ENCODE peak calls at places on chromosomes 4 and X, in five cellular contexts. M, O, L, T and W are unnamed samples.

GRCh38 chr4:80192252-80192866 is 4.9 kb upstream of the PRDM8 start:
- DNase-seq in M (no peak), O (no peak), L (no peak), T (no peak), W (no peak)

GRCh38 chr4:3384771-3385701 is 56.7 kb upstream of the HGFAC start:
- DNase-seq in M (no peak), O (peak), L (no peak), T (peak), W (peak)

GRCh38 chr4:139085141-139085540 is 69.6 kb downstream of the NOCT start:
- DNase-seq in M (no peak), O (no peak), L (no peak), T (no peak), W (no peak)

GRCh38 chr4:158121203-158121586 is 51.6 kb downstream of the GASK1B start:
- DNase-seq in M (no peak), O (no peak), L (peak), T (no peak), W (no peak)

GRCh38 chr4:94577136-94577535 is 125.4 kb downstream of the PDLIM5 start:
- DNase-seq in M (no peak), O (peak), L (peak), T (no peak), W (no peak)

GRCh38 chrX:39261446-39262147 is 460.3 kb downstream of the MID1IP1 start:
- DNase-seq in M (no peak), O (no peak), L (no peak), T (no peak), W (no peak)

GRCh38 chrX:65932173-65933084 is 107.5 kb downstream of the VSIG4 start:
- DNase-seq in M (no peak), O (no peak), L (no peak), T (no peak), W (peak)

GRCh38 chrX:115268421-115268820 is 21.1 kb upstream of the LUZP4 start:
- DNase-seq in M (no peak), O (no peak), L (no peak), T (no peak), W (no peak)

GRCh38 chr4:101022151-101023024 is 324.9 kb downstream of the PPP3CA start:
- DNase-seq in M (no peak), O (no peak), L (no peak), T (no peak), W (no peak)

GRCh38 chrX:101237041-101237440 is 17.5 kb downstream of the DRP2 start:
- DNase-seq in M (no peak), O (no peak), L (no peak), T (no peak), W (no peak)

GRCh38 chr4:146076081-146076480 is 99.4 kb upstream of the LSM6 start:
- DNase-seq in M (no peak), O (no peak), L (no peak), T (no peak), W (no peak)

GRCh38 chr4:154634058-154634457 is 21.6 kb upstream of the FGG start:
- DNase-seq in M (no peak), O (no peak), L (no peak), T (no peak), W (no peak)

GRCh38 chrX:44480591-44480990 is 62.1 kb downstream of the FUNDC1 start:
- DNase-seq in M (no peak), O (peak), L (no peak), T (no peak), W (no peak)

GRCh38 chr4:41712413-41712812 is 36.1 kb downstream of the PHOX2B start:
- DNase-seq in M (no peak), O (no peak), L (no peak), T (no peak), W (no peak)

GRCh38 chrX:39854772-39855747 is 242.7 kb downstream of the BCOR start:
- DNase-seq in M (no peak), O (no peak), L (no peak), T (no peak), W (no peak)

GRCh38 chr4:112514079-112514448 is 1.9 kb downstream of the NEUROG2 start:
- DNase-seq in M (no peak), O (no peak), L (no peak), T (no peak), W (no peak)

GRCh38 chrX:19955306-19955705 is 35.6 kb downstream of the BCLAF3 start:
- DNase-seq in M (no peak), O (no peak), L (no peak), T (no peak), W (no peak)

GRCh38 chr4:126777649-126778048 is 855.1 kb upstream of the INTU start:
- DNase-seq in M (no peak), O (no peak), L (no peak), T (no peak), W (no peak)

GRCh38 chrX:129748265-129748664 is 9.5 kb downstream of the XPNPEP2 start:
- DNase-seq in M (no peak), O (no peak), L (no peak), T (no peak), W (no peak)

GRCh38 chrX:34300871-34301270 is 168.8 kb upstream of the FAM47A start:
- DNase-seq in M (no peak), O (peak), L (no peak), T (no peak), W (no peak)

GRCh38 chrX:639151-639550 is 8.6 kb downstream of the SHOX start:
- DNase-seq in M (no peak), O (no peak), L (no peak), T (no peak), W (no peak)

GRCh38 chr4:24475756-24476155 is 108.6 kb downstream of the DHX15 start:
- DNase-seq in M (no peak), O (no peak), L (no peak), T (no peak), W (no peak)

GRCh38 chr4:7460591-7460990 is 25.9 kb upstream of the PSAPL1 start:
- DNase-seq in M (no peak), O (no peak), L (peak), T (peak), W (no peak)

GRCh38 chrX:151004085-151004484 is 20.9 kb downstream of the HMGB3 start:
- DNase-seq in M (no peak), O (no peak), L (no peak), T (no peak), W (no peak)

GRCh38 chr4:99076292-99076976 is 12.2 kb downstream of the ADH5 start:
- DNase-seq in M (no peak), O (no peak), L (no peak), T (no peak), W (no peak)

DNA sequence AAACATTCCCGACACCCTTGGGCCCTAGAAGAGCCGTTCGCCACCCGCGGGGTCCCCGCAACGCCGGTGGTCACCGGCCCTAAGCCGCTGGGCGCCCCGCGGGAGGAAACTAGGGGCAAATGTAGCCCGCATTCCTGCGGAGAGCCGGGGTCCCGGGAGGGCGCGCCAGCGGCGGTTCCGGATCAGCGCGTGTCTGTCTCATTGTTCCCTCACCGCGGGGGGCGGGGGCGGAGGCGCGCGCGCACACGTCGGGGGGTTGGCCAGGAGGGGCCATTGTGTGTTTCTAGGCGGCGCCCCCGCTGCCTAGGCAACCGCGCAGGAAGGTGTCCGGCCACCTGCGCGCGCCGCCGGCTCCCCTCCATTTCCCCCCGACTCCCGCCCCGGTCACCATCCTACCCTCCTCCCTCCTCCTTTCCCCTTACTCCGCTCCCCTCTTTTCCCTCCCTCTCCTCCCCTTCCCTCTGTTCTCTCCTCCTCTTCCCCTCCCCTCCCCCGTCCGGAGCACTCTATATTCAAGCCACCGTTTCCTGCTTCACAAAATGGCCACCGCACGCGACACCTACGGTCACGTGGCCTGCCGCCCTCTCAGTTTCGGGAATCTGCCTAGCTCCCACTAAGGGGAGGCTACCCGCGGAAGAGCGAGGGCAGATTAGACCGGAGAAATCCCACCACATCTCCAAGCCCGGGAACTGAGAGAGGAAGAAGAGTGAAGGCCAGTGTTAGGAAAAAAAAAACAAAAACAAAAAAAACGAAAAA is 796 bp upstream of the DDX3X start:
- DNase-seq in M (peak), O (peak), L (peak), T (peak), W (peak)
- TF ChIP-seq POLR2A in M (no peak), O (no peak), L (peak), T (peak), W (no peak)

GRCh38 chr4:2008671-2008920 is 178 bp downstream of the NELFA start:
- DNase-seq in M (no peak), O (no peak), L (no peak), T (no peak), W (no peak)
- TF ChIP-seq CTCF in M (no peak), O (no peak), L (no peak), T (no peak), W (no peak)

GRCh38 chr4:118894034-118894433 is 5.4 kb downstream of the SYNPO2 start:
- DNase-seq in M (no peak), O (no peak), L (no peak), T (no peak), W (no peak)

GRCh38 chr4:118889313-118889694 is 650 bp downstream of the SYNPO2 start:
- DNase-seq in M (no peak), O (no peak), L (no peak), T (no peak), W (no peak)

GRCh38 chr4:118884716-118885115 is 3.9 kb upstream of the SYNPO2 start:
- DNase-seq in M (no peak), O (no peak), L (no peak), T (no peak), W (no peak)

GRCh38 chr4:118883861-118884260 is 4.8 kb upstream of the SYNPO2 start:
- DNase-seq in M (no peak), O (no peak), L (no peak), T (no peak), W (no peak)

DNA sequence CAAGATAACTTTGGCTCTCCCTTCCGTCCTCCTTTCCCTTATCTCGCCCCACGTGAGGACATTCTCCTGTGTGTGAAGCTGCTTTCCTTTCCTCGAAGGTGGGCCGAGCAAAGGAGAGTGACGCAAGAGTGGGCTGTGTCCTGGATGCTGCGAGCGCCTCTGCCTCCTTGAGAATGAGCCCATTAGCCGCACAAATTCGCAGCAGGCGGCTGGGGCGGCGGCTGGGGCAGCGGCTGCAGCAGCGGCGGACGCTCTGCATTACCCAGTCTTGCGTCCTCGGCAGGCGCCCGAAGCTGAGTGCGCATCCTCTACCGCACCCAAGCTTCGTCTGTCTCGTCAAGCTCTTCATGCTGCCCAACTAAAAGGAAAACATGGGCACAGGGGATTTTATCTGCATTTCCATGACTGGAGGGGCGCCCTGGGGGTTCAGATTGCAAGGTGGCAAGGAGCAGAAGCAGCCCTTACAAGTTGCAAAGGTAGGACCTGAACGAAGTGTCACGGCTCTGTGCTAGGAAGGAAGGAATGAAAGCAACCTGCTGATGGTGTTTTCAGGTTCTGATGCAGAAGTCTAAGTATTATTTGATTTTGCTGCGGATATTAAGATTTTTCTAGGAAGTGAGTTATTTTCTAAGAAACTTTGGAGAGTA is at the start of gene SYNPO2:
- DNase-seq in M (peak), O (peak), L (peak), T (peak), W (peak)
- TF ChIP-seq POLR2A in M (no peak), O (no peak), L (peak), T (peak), W (no peak)

GRCh38 chrX:13747836-13748235 is 13.3 kb downstream of the OFD1 start:
- DNase-seq in M (peak), O (peak), L (peak), T (no peak), W (no peak)
- TF ChIP-seq CTCF in M (no peak), O (no peak), L (peak), T (peak), W (peak)